ENCODE peak calls at places on chromosomes 6 and 20, in ten cellular contexts. One of them, this sample, is unnamed.

GRCh38 chr6:105896052-105896820 is 189.9 kb upstream of the PRDM1 start:
- DNase-seq in kidney: no peak
- DNase-seq in T-cell: no peak
- DNase-seq in T-helper 9 cell: no peak
- DNase-seq in mesothelial cell of epicardium: no peak
- DNase-seq in A172: peak
- DNase-seq in NCI-H345: no peak
- DNase-seq in mesendoderm: peak
- DNase-seq in activated naive CD4-positive, alpha-beta T cell: no peak
- DNase-seq in KG1: no peak
- DNase-seq in this sample: no peak

GRCh38 chr20:54207053-54207742 is 689 bp upstream of the PFDN4 start:
- DNase-seq in mesothelial cell of epicardium: no peak
- DNase-seq in T-cell: no peak
- DNase-seq in NCI-H345: no peak
- DNase-seq in A172: no peak
- DNase-seq in KG1: no peak
- DNase-seq in activated naive CD4-positive, alpha-beta T cell: no peak
- DNase-seq in kidney: no peak
- DNase-seq in T-helper 9 cell: no peak
- DNase-seq in mesendoderm: no peak
- DNase-seq in this sample: no peak

GRCh38 chr6:41733349-41733706 is 2.1 kb downstream of the TFEB start:
- DNase-seq in KG1: no peak
- DNase-seq in mesothelial cell of epicardium: no peak
- DNase-seq in mesendoderm: peak
- DNase-seq in kidney: no peak
- DNase-seq in T-cell: no peak
- DNase-seq in A172: no peak
- DNase-seq in T-helper 9 cell: no peak
- DNase-seq in NCI-H345: no peak
- DNase-seq in activated naive CD4-positive, alpha-beta T cell: no peak
- DNase-seq in this sample: no peak

GRCh38 chr6:81026041-81026553 is 726.4 kb downstream of the TENT5A start:
- DNase-seq in T-cell: no peak
- DNase-seq in KG1: no peak
- DNase-seq in mesendoderm: no peak
- DNase-seq in NCI-H345: no peak
- DNase-seq in T-helper 9 cell: no peak
- DNase-seq in A172: no peak
- DNase-seq in mesothelial cell of epicardium: no peak
- DNase-seq in kidney: no peak
- DNase-seq in activated naive CD4-positive, alpha-beta T cell: no peak
- DNase-seq in this sample: no peak

GRCh38 chr20:33908351-33908750 is 85.4 kb upstream of the RALY start:
- DNase-seq in A172: peak
- DNase-seq in mesendoderm: peak
- DNase-seq in KG1: no peak
- DNase-seq in T-cell: no peak
- DNase-seq in activated naive CD4-positive, alpha-beta T cell: no peak
- DNase-seq in T-helper 9 cell: no peak
- DNase-seq in NCI-H345: no peak
- DNase-seq in kidney: no peak
- DNase-seq in mesothelial cell of epicardium: no peak
- DNase-seq in this sample: no peak

GRCh38 chr6:31400467-31401289 is 2.7 kb upstream of the MICA start:
- DNase-seq in kidney: peak
- DNase-seq in T-cell: peak
- DNase-seq in NCI-H345: no peak
- DNase-seq in activated naive CD4-positive, alpha-beta T cell: peak
- DNase-seq in T-helper 9 cell: peak
- DNase-seq in KG1: peak
- DNase-seq in mesendoderm: peak
- DNase-seq in mesothelial cell of epicardium: no peak
- DNase-seq in A172: peak
- DNase-seq in this sample: peak

GRCh38 chr6:88008411-88008810 is 39.2 kb upstream of the SPACA1 start:
- DNase-seq in T-helper 9 cell: no peak
- DNase-seq in A172: peak
- DNase-seq in T-cell: no peak
- DNase-seq in mesothelial cell of epicardium: no peak
- DNase-seq in mesendoderm: no peak
- DNase-seq in activated naive CD4-positive, alpha-beta T cell: no peak
- DNase-seq in kidney: no peak
- DNase-seq in KG1: no peak
- DNase-seq in NCI-H345: no peak
- DNase-seq in this sample: no peak

GRCh38 chr20:20267685-20268429 is 100.0 kb upstream of the INSM1 start:
- DNase-seq in mesendoderm: peak
- DNase-seq in A172: peak
- DNase-seq in mesothelial cell of epicardium: no peak
- DNase-seq in T-helper 9 cell: no peak
- DNase-seq in T-cell: no peak
- DNase-seq in NCI-H345: no peak
- DNase-seq in kidney: no peak
- DNase-seq in KG1: no peak
- DNase-seq in activated naive CD4-positive, alpha-beta T cell: no peak
- DNase-seq in this sample: no peak

GRCh38 chr6:143513410-143513809 is 1.9 kb upstream of the FUCA2 start:
- DNase-seq in NCI-H345: peak
- DNase-seq in activated naive CD4-positive, alpha-beta T cell: no peak
- DNase-seq in T-cell: no peak
- DNase-seq in A172: no peak
- DNase-seq in kidney: peak
- DNase-seq in mesothelial cell of epicardium: no peak
- DNase-seq in KG1: no peak
- DNase-seq in mesendoderm: peak
- DNase-seq in T-helper 9 cell: peak
- DNase-seq in this sample: peak

GRCh38 chr6:2185056-2185455 is 60.3 kb downstream of the GMDS start:
- DNase-seq in mesendoderm: no peak
- DNase-seq in mesothelial cell of epicardium: no peak
- DNase-seq in T-helper 9 cell: no peak
- DNase-seq in NCI-H345: no peak
- DNase-seq in A172: no peak
- DNase-seq in kidney: no peak
- DNase-seq in activated naive CD4-positive, alpha-beta T cell: no peak
- DNase-seq in T-cell: no peak
- DNase-seq in KG1: no peak
- DNase-seq in this sample: no peak

This sample was measured in spleen.